ENCODE peak calls at places on chromosomes 2 and 18, in six cellular contexts. E is aorta, Q is heart right ventricle, S is hepatocyte, Y is SK-N-SH, V is cardiac muscle cell. T is an unnamed sample.

GRCh38 chr18:7467708-7468466 is 99.2 kb upstream of the PTPRM start:
- DNase-seq in Y (no peak), S (no peak), Q (no peak), V (no peak), E (no peak), T (no peak)

GRCh38 chr2:36975306-36975705 is 9.0 kb upstream of the STRN start:
- DNase-seq in E (no peak), Q (no peak), V (no peak), S (no peak), Y (no peak), T (no peak)

GRCh38 chr2:105224444-105224843 is 17.1 kb upstream of the GPR45 start:
- DNase-seq in V (no peak), E (no peak), S (no peak), Y (no peak), Q (no peak), T (no peak)

GRCh38 chr2:112803691-112804521 is 19.6 kb upstream of the IL1A start:
- DNase-seq in Y (no peak), E (no peak), S (peak; percentile 40), Q (no peak), V (no peak), T (no peak)

GRCh38 chr2:113806217-113806913 is 49.9 kb upstream of the SLC35F5 start:
- DNase-seq in Y (no peak), S (peak; percentile 65), E (no peak), Q (no peak), V (no peak), T (no peak)

GRCh38 chr18:12236141-12236540 is 18.0 kb upstream of the CIDEA start:
- DNase-seq in Q (no peak), S (no peak), Y (no peak), V (no peak), E (no peak), T (no peak)

GRCh38 chr2:1553671-1554295 is 140.5 kb downstream of the TPO start:
- DNase-seq in Q (no peak), E (no peak), S (peak; percentile 70), V (no peak), Y (no peak), T (no peak)

GRCh38 chr2:8452979-8453903 is 228.6 kb upstream of the ID2 start:
- DNase-seq in E (no peak), S (no peak), Y (no peak), Q (no peak), V (no peak), T (no peak)

GRCh38 chr2:160741271-160741670 is 247.7 kb upstream of the RBMS1 start:
- DNase-seq in Y (no peak), V (no peak), Q (no peak), E (no peak), S (no peak), T (no peak)

GRCh38 chr2:44748-45341 is 1.5 kb downstream of the FAM110C start:
- DNase-seq in Y (no peak), Q (no peak), V (no peak), E (no peak), S (peak; percentile 40), T (peak; percentile 57)

GRCh38 chr2:16330012-16330411 is 335.6 kb downstream of the CYRIA start:
- DNase-seq in Q (no peak), S (no peak), V (peak; percentile 69), E (no peak), Y (no peak), T (no peak)

GRCh38 chr2:176178271-176178806 is 10.1 kb upstream of the HOXD1 start:
- DNase-seq in V (peak; percentile 21), S (no peak), Q (no peak), Y (no peak), E (no peak), T (no peak)

GRCh38 chr2:216987176-216987809 is 127.4 kb upstream of the TNP1 start:
- DNase-seq in Y (no peak), E (no peak), V (no peak), Q (no peak), S (no peak), T (no peak)
- H3K4me1 ChIP-seq in Y (no peaks in the 10 kb centered on the region), E (no peaks in the 10 kb centered on the region), V (no peaks in the 10 kb centered on the region), Q (no peaks in the 10 kb centered on the region), S (no peaks in the 10 kb centered on the region), T (peaks cover 11% of the 10 kb centered on the region)

DNA sequence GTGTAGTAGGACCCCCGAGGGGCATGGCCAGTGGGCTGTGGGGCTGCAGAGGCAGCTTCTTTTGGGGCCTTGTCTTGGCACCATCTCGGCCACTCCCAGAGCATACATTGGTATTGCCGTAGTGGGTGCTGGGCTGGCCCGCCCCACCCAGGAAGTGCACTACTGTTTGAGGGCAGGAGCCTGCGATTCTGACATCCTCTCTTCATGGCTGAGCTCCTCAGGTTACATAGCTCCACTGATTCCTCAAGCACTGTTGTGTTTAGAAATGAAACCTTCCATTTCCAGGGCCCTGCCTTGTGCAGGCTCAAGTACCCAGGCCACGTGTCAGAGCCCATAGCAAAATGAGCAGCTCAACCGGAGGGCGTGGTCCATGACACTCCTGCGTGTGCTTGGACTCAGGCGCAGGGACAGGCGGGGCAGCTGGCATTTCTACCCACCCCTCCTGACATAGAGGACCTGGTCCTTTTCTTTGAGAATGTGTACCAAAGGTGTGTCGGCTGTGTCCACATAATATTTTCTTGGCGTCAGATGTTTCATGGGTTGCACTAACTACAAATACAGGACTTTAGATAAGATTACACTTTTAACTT is 67.9 kb downstream of the DGKD start:
- DNase-seq in V (no peak), Y (no peak), E (no peak), S (peak; percentile 88), Q (no peak), T (peak; percentile 95)
- H3K4me1 ChIP-seq in V (peaks cover 16% of the 10 kb centered on the region), Y (peaks cover 11% of the 10 kb centered on the region), E (peaks cover 3% of the 10 kb centered on the region), S (peaks cover 37% of the 10 kb centered on the region), Q (peaks cover 11% of the 10 kb centered on the region), T (peaks cover 47% of the 10 kb centered on the region)

GRCh38 chr2:61671561-61672315 is 133.6 kb upstream of the XPO1 start:
- DNase-seq in V (no peak), S (no peak), Y (no peak), E (no peak), Q (no peak), T (no peak)

GRCh38 chr2:61675204-61675603 is 137.0 kb upstream of the XPO1 start:
- DNase-seq in E (no peak), V (no peak), Y (no peak), Q (no peak), S (no peak), T (no peak)

DNA sequence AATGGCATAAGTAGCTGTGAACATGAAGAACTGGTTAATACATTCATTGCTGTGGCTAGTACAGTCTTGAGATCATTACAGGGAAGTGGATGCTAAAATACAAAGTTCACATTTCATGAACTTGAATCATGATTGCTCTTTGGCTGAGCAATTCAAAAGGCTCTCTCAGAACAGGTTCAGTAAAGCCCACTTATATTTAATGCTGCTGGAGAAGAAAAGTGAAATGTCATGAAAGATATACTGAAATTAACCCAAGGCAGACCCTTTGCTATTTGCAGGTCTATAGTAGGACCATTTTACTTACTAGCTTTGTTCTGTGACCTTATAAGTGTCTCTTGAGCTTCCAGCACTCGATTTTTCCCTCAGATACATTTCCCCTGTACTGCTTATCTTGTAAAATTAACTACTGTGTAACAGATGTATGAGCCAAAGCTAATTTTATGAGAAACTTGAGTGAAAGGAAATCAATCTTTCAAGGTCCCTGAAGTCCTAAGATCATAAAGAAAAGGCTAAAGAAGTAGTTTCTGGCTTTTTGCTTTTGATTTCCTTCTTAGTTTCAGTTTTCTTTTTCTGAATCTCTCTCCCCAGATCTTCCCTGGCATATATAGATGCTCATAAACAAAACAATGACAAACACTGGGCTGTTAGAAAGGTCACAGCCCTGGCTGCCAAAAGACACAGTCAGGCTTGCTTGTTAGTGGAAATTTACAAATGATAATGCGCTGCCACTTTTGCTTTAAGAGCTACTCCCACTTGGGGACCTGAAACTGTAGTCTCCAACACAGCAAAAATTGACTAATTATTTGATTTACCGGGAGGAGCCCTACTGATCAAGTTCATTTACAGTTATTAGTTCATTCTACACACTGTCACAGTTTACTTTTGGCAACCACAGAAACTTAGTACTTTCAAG is 132.7 kb upstream of the XPO1 start:
- DNase-seq in Y (no peak), S (peak; percentile 45), E (peak; percentile 53), Q (peak; percentile 28), V (peak; percentile 46), T (no peak)
- H3K4me1 ChIP-seq in Y (no peaks in the 10 kb centered on the region), S (peaks cover 9% of the 10 kb centered on the region), E (no peaks in the 10 kb centered on the region), Q (peaks cover 4% of the 10 kb centered on the region), V (peaks cover 12% of the 10 kb centered on the region), T (peaks cover 18% of the 10 kb centered on the region)

DNA sequence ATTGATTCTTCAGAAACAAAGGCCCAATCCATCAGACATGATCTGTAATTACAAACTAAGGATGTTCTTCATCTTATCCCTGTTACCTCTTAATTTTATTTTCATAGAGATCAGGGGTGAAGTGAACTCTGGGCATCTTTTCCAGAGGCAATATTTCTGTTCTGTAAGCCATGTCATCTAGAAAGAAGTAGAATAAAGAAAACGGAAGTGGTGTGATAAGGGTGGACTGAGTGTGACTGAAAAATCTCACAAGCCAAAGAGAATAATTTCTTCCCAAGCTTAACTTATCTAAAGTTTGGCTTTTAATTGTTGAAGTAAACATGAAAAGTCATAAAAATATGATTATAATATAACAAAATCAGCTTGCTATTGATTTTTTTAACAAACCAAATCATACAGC is 168.5 kb downstream of the ANKRD44 start:
- DNase-seq in E (no peak), Y (no peak), S (no peak), Q (no peak), V (no peak), T (no peak)
- H3K4me1 ChIP-seq in E (peaks cover 2% of the 10 kb centered on the region), Y (peaks cover 9% of the 10 kb centered on the region), S (no peaks in the 10 kb centered on the region), Q (no peaks in the 10 kb centered on the region), V (peaks cover 7% of the 10 kb centered on the region), T (peaks cover 60% of the 10 kb centered on the region)

DNA sequence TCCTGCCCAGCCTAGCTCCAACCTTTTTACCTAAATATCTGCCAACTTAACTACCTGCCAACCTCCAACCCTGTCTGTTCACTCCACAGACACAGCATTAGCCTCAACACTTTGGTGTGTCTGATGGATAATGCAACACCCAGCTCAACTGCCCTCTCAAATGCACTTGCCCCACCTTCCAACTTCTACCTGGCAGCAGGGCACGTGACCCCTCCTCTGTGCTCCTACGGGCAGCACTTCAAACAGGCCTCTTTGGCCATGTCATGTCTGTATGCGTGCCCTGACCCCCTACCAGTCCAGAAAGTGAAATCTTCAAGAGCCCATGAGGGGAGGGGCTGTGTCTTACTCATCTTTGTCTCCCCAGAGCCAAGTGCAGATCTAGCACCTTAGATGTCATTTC is 25.5 kb downstream of the RNF149 start:
- DNase-seq in Q (no peak), E (no peak), Y (no peak), S (no peak), V (no peak), T (no peak)
- H3K4me1 ChIP-seq in Q (no peaks in the 10 kb centered on the region), E (no peaks in the 10 kb centered on the region), Y (no peaks in the 10 kb centered on the region), S (no peaks in the 10 kb centered on the region), V (no peaks in the 10 kb centered on the region), T (peaks cover 12% of the 10 kb centered on the region)

DNA sequence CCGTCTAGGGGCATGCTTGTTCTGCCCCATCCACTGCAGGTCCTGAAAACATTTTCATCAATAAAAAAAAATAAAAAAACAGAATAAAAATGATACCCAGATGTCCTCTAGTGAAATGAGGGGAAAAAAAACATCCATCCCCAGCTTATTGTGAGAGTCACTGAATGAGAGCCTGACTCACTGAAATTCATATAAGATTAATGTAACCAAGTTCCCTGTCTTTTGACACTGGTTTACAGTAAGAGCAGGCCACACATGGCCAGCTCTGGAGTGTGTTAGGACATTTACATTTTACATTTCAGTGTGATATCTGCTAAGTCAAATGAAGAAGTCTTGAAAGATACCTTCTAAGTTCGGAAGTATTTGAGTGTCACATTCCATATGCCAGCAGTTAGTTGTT is 21.1 kb upstream of the IL18R1 start:
- DNase-seq in E (no peak), V (no peak), Q (no peak), S (no peak), Y (no peak), T (no peak)
- H3K4me1 ChIP-seq in E (no peaks in the 10 kb centered on the region), V (peaks cover 32% of the 10 kb centered on the region), Q (no peaks in the 10 kb centered on the region), S (no peaks in the 10 kb centered on the region), Y (no peaks in the 10 kb centered on the region), T (no peaks in the 10 kb centered on the region)

GRCh38 chr18:59481436-59481835 is 122.4 kb upstream of the LMAN1 start:
- DNase-seq in Q (no peak), V (no peak), E (no peak), Y (no peak), S (no peak), T (no peak)
- H3K4me1 ChIP-seq in Q (no peaks in the 10 kb centered on the region), V (peaks cover 15% of the 10 kb centered on the region), E (no peaks in the 10 kb centered on the region), Y (no peaks in the 10 kb centered on the region), S (peaks cover 11% of the 10 kb centered on the region), T (no peaks in the 10 kb centered on the region)

GRCh38 chr18:44789704-44790103 is 109.0 kb downstream of the SETBP1 start:
- DNase-seq in E (no peak), Y (peak; percentile 48), V (no peak), Q (peak; percentile 19), S (peak; percentile 60), T (no peak)
- H3K4me1 ChIP-seq in E (peaks cover 9% of the 10 kb centered on the region), Y (peaks cover 34% of the 10 kb centered on the region), V (peaks cover 71% of the 10 kb centered on the region), Q (peaks cover 19% of the 10 kb centered on the region), S (peaks cover 42% of the 10 kb centered on the region), T (peaks cover 38% of the 10 kb centered on the region)